ENCODE peak calls at places on chromosomes 12 and 14, in ten cellular contexts. One of them, this sample, is unnamed.

GRCh38 chr14:104593241-104593701 is 11.3 kb downstream of the TMEM179 start:
- DNase-seq in lower leg skin: no peak
- DNase-seq in GM10248: no peak
- DNase-seq in HFFc6: no peak
- DNase-seq in fibroblast of pulmonary artery: no peak
- DNase-seq in endothelial cell: no peak
- DNase-seq in lung: no peak
- DNase-seq in fibroblast of the aortic adventitia: no peak
- DNase-seq in left ventricle myocardium inferior: no peak
- DNase-seq in cardiac fibroblast: no peak
- DNase-seq in this sample: no peak

GRCh38 chr14:40393143-40393542 is 960.9 kb upstream of the FBXO33 start:
- DNase-seq in lower leg skin: no peak
- DNase-seq in GM10248: no peak
- DNase-seq in HFFc6: no peak
- DNase-seq in fibroblast of pulmonary artery: no peak
- DNase-seq in endothelial cell: no peak
- DNase-seq in lung: no peak
- DNase-seq in fibroblast of the aortic adventitia: no peak
- DNase-seq in left ventricle myocardium inferior: no peak
- DNase-seq in cardiac fibroblast: no peak
- DNase-seq in this sample: no peak

GRCh38 chr14:22565391-22565945 is 23.6 kb downstream of the DAD1 start:
- DNase-seq in lower leg skin: no peak
- DNase-seq in GM10248: no peak
- DNase-seq in HFFc6: no peak
- DNase-seq in fibroblast of pulmonary artery: no peak
- DNase-seq in endothelial cell: no peak
- DNase-seq in lung: no peak
- DNase-seq in fibroblast of the aortic adventitia: no peak
- DNase-seq in left ventricle myocardium inferior: no peak
- DNase-seq in cardiac fibroblast: no peak
- DNase-seq in this sample: peak; percentile 35

GRCh38 chr14:38420045-38420444 is 164.2 kb upstream of the CLEC14A start:
- DNase-seq in lower leg skin: no peak
- DNase-seq in GM10248: no peak
- DNase-seq in HFFc6: peak; percentile 33
- DNase-seq in fibroblast of pulmonary artery: peak; percentile 51
- DNase-seq in endothelial cell: no peak
- DNase-seq in lung: no peak
- DNase-seq in fibroblast of the aortic adventitia: peak; percentile 20
- DNase-seq in left ventricle myocardium inferior: no peak
- DNase-seq in cardiac fibroblast: peak; percentile 53
- DNase-seq in this sample: no peak

GRCh38 chr12:52817003-52817698 is 3.2 kb upstream of the KRT4 start:
- DNase-seq in lower leg skin: no peak
- DNase-seq in GM10248: no peak
- DNase-seq in HFFc6: no peak
- DNase-seq in fibroblast of pulmonary artery: no peak
- DNase-seq in endothelial cell: no peak
- DNase-seq in lung: no peak
- DNase-seq in fibroblast of the aortic adventitia: no peak
- DNase-seq in left ventricle myocardium inferior: no peak
- DNase-seq in cardiac fibroblast: no peak
- DNase-seq in this sample: no peak

GRCh38 chr12:131050463-131051154 is 96.9 kb downstream of the ADGRD1 start:
- DNase-seq in lower leg skin: no peak
- DNase-seq in GM10248: no peak
- DNase-seq in HFFc6: no peak
- DNase-seq in fibroblast of pulmonary artery: no peak
- DNase-seq in endothelial cell: no peak
- DNase-seq in lung: no peak
- DNase-seq in fibroblast of the aortic adventitia: no peak
- DNase-seq in left ventricle myocardium inferior: no peak
- DNase-seq in cardiac fibroblast: no peak
- DNase-seq in this sample: no peak

GRCh38 chr12:12384601-12385321 is 27.9 kb downstream of the BORCS5 start:
- DNase-seq in lower leg skin: no peak
- DNase-seq in GM10248: no peak
- DNase-seq in HFFc6: no peak
- DNase-seq in fibroblast of pulmonary artery: no peak
- DNase-seq in endothelial cell: no peak
- DNase-seq in lung: no peak
- DNase-seq in fibroblast of the aortic adventitia: no peak
- DNase-seq in left ventricle myocardium inferior: no peak
- DNase-seq in cardiac fibroblast: no peak
- DNase-seq in this sample: peak; percentile 83

GRCh38 chr14:23559010-23559920 is 3.2 kb downstream of the THTPA start:
- DNase-seq in lower leg skin: no peak
- DNase-seq in GM10248: peak; percentile 62
- DNase-seq in HFFc6: peak; percentile 48
- DNase-seq in fibroblast of pulmonary artery: peak; percentile 67
- DNase-seq in endothelial cell: peak; percentile 69
- DNase-seq in lung: no peak
- DNase-seq in fibroblast of the aortic adventitia: peak; percentile 66
- DNase-seq in left ventricle myocardium inferior: peak; percentile 54
- DNase-seq in cardiac fibroblast: peak; percentile 72
- DNase-seq in this sample: peak; percentile 78

GRCh38 chr14:90375934-90376333 is 20.9 kb upstream of the CALM1 start:
- DNase-seq in lower leg skin: no peak
- DNase-seq in GM10248: no peak
- DNase-seq in HFFc6: no peak
- DNase-seq in fibroblast of pulmonary artery: no peak
- DNase-seq in endothelial cell: no peak
- DNase-seq in lung: no peak
- DNase-seq in fibroblast of the aortic adventitia: no peak
- DNase-seq in left ventricle myocardium inferior: no peak
- DNase-seq in cardiac fibroblast: no peak
- DNase-seq in this sample: no peak

GRCh38 chr12:13811061-13811460 is 170.3 kb downstream of the GRIN2B start:
- DNase-seq in lower leg skin: no peak
- DNase-seq in GM10248: no peak
- DNase-seq in HFFc6: no peak
- DNase-seq in fibroblast of pulmonary artery: no peak
- DNase-seq in endothelial cell: no peak
- DNase-seq in lung: no peak
- DNase-seq in fibroblast of the aortic adventitia: no peak
- DNase-seq in left ventricle myocardium inferior: no peak
- DNase-seq in cardiac fibroblast: no peak
- DNase-seq in this sample: no peak

GRCh38 chr12:6336079-6336858 is 5.6 kb downstream of the TNFRSF1A start:
- DNase-seq in lower leg skin: peak; percentile 98
- DNase-seq in GM10248: peak; percentile 63
- DNase-seq in HFFc6: peak; percentile 99
- DNase-seq in fibroblast of pulmonary artery: peak; percentile 100
- DNase-seq in endothelial cell: peak; percentile 85
- DNase-seq in lung: peak; percentile 97
- DNase-seq in fibroblast of the aortic adventitia: peak; percentile 100
- DNase-seq in left ventricle myocardium inferior: peak; percentile 93
- DNase-seq in cardiac fibroblast: peak; percentile 100
- DNase-seq in this sample: peak; percentile 83

GRCh38 chr12:120121766-120122293 is 5.3 kb upstream of the RAB35 start:
- DNase-seq in lower leg skin: no peak
- DNase-seq in GM10248: peak; percentile 57
- DNase-seq in HFFc6: no peak
- DNase-seq in fibroblast of pulmonary artery: no peak
- DNase-seq in endothelial cell: no peak
- DNase-seq in lung: no peak
- DNase-seq in fibroblast of the aortic adventitia: no peak
- DNase-seq in left ventricle myocardium inferior: no peak
- DNase-seq in cardiac fibroblast: no peak
- DNase-seq in this sample: peak; percentile 33

GRCh38 chr12:81401241-81401640 is 323.4 kb downstream of the ACSS3 start:
- DNase-seq in lower leg skin: no peak
- DNase-seq in GM10248: no peak
- DNase-seq in HFFc6: no peak
- DNase-seq in fibroblast of pulmonary artery: no peak
- DNase-seq in endothelial cell: no peak
- DNase-seq in lung: no peak
- DNase-seq in fibroblast of the aortic adventitia: no peak
- DNase-seq in left ventricle myocardium inferior: no peak
- DNase-seq in cardiac fibroblast: no peak
- DNase-seq in this sample: no peak

GRCh38 chr12:64057706-64058105 is 164.4 kb downstream of the KICS2 start:
- DNase-seq in lower leg skin: no peak
- DNase-seq in GM10248: no peak
- DNase-seq in HFFc6: no peak
- DNase-seq in fibroblast of pulmonary artery: no peak
- DNase-seq in endothelial cell: no peak
- DNase-seq in lung: no peak
- DNase-seq in fibroblast of the aortic adventitia: no peak
- DNase-seq in left ventricle myocardium inferior: no peak
- DNase-seq in cardiac fibroblast: no peak
- DNase-seq in this sample: no peak

GRCh38 chr14:78152246-78153068 is 17.7 kb upstream of the NRXN3 start:
- DNase-seq in lower leg skin: no peak
- DNase-seq in GM10248: no peak
- DNase-seq in HFFc6: no peak
- DNase-seq in fibroblast of pulmonary artery: no peak
- DNase-seq in endothelial cell: no peak
- DNase-seq in lung: no peak
- DNase-seq in fibroblast of the aortic adventitia: no peak
- DNase-seq in left ventricle myocardium inferior: no peak
- DNase-seq in cardiac fibroblast: no peak
- DNase-seq in this sample: no peak

DNA sequence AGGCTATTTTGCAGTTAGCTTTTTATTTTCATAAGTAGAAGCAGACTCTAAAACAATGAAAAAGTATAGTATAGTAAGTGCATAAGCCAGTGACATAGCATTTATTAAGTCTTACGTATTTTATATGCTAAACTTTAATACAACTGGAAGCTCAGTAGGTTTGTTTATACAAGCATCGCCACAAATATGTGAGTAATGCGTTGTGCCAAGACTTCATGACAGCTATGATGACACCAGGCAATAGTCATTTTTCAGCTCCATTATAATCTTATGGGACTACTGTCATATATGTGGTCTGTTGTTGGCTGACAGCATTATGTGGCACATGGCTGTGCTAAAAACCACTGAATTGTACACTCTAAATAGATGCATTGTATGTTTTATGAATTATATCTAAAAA is 40.3 kb downstream of the SLC38A2 start:
- DNase-seq in lower leg skin: no peak
- DNase-seq in GM10248: no peak
- DNase-seq in HFFc6: peak; percentile 60
- DNase-seq in fibroblast of pulmonary artery: peak; percentile 42
- DNase-seq in endothelial cell: no peak
- DNase-seq in lung: no peak
- DNase-seq in fibroblast of the aortic adventitia: no peak
- DNase-seq in left ventricle myocardium inferior: no peak
- DNase-seq in cardiac fibroblast: peak; percentile 66
- DNase-seq in this sample: no peak
- TF ChIP-seq CTCF in lower leg skin: no peak
- TF ChIP-seq CTCF in GM10248: no peak
- TF ChIP-seq CTCF in HFFc6: no peak
- TF ChIP-seq CTCF in fibroblast of pulmonary artery: no peak
- TF ChIP-seq CTCF in endothelial cell: no peak
- TF ChIP-seq CTCF in lung: no peak
- TF ChIP-seq CTCF in fibroblast of the aortic adventitia: no peak
- TF ChIP-seq CTCF in left ventricle myocardium inferior: no peak
- TF ChIP-seq CTCF in cardiac fibroblast: no peak
- TF ChIP-seq CTCF in this sample: no peak

GRCh38 chr12:67069451-67070306 is 199.5 kb upstream of the CAND1 start:
- DNase-seq in lower leg skin: peak; percentile 85
- DNase-seq in GM10248: peak; percentile 22
- DNase-seq in HFFc6: no peak
- DNase-seq in fibroblast of pulmonary artery: no peak
- DNase-seq in endothelial cell: peak; percentile 57
- DNase-seq in lung: peak; percentile 32
- DNase-seq in fibroblast of the aortic adventitia: no peak
- DNase-seq in left ventricle myocardium inferior: peak; percentile 28
- DNase-seq in cardiac fibroblast: no peak
- DNase-seq in this sample: peak; percentile 35

GRCh38 chr12:67067453-67068203 is 201.5 kb upstream of the CAND1 start:
- DNase-seq in lower leg skin: no peak
- DNase-seq in GM10248: peak; percentile 3
- DNase-seq in HFFc6: no peak
- DNase-seq in fibroblast of pulmonary artery: no peak
- DNase-seq in endothelial cell: peak; percentile 24
- DNase-seq in lung: no peak
- DNase-seq in fibroblast of the aortic adventitia: no peak
- DNase-seq in left ventricle myocardium inferior: no peak
- DNase-seq in cardiac fibroblast: no peak
- DNase-seq in this sample: no peak

GRCh38 chr12:67070307-67070600 is 198.9 kb upstream of the CAND1 start:
- DNase-seq in lower leg skin: no peak
- DNase-seq in GM10248: no peak
- DNase-seq in HFFc6: no peak
- DNase-seq in fibroblast of pulmonary artery: no peak
- DNase-seq in endothelial cell: no peak
- DNase-seq in lung: no peak
- DNase-seq in fibroblast of the aortic adventitia: no peak
- DNase-seq in left ventricle myocardium inferior: no peak
- DNase-seq in cardiac fibroblast: no peak
- DNase-seq in this sample: no peak

GRCh38 chr12:67068773-67069450 is 200.2 kb upstream of the CAND1 start:
- DNase-seq in lower leg skin: peak; percentile 85
- DNase-seq in GM10248: peak; percentile 40
- DNase-seq in HFFc6: no peak
- DNase-seq in fibroblast of pulmonary artery: peak; percentile 25
- DNase-seq in endothelial cell: peak; percentile 62
- DNase-seq in lung: no peak
- DNase-seq in fibroblast of the aortic adventitia: peak; percentile 13
- DNase-seq in left ventricle myocardium inferior: no peak
- DNase-seq in cardiac fibroblast: peak; percentile 13
- DNase-seq in this sample: peak; percentile 50

GRCh38 chr12:67068204-67068731 is 200.9 kb upstream of the CAND1 start:
- DNase-seq in lower leg skin: peak; percentile 84
- DNase-seq in GM10248: peak; percentile 3
- DNase-seq in HFFc6: no peak
- DNase-seq in fibroblast of pulmonary artery: no peak
- DNase-seq in endothelial cell: peak; percentile 19
- DNase-seq in lung: no peak
- DNase-seq in fibroblast of the aortic adventitia: no peak
- DNase-seq in left ventricle myocardium inferior: no peak
- DNase-seq in cardiac fibroblast: no peak
- DNase-seq in this sample: peak; percentile 30
- TF ChIP-seq CTCF in lower leg skin: no peak
- TF ChIP-seq CTCF in GM10248: no peak
- TF ChIP-seq CTCF in HFFc6: no peak
- TF ChIP-seq CTCF in fibroblast of pulmonary artery: no peak
- TF ChIP-seq CTCF in endothelial cell: no peak
- TF ChIP-seq CTCF in lung: no peak
- TF ChIP-seq CTCF in fibroblast of the aortic adventitia: no peak
- TF ChIP-seq CTCF in left ventricle myocardium inferior: no peak
- TF ChIP-seq CTCF in cardiac fibroblast: no peak
- TF ChIP-seq CTCF in this sample: no peak

GRCh38 chr12:2693204-2693860 is 101.4 kb upstream of the FKBP4 start:
- DNase-seq in lower leg skin: no peak
- DNase-seq in GM10248: no peak
- DNase-seq in HFFc6: no peak
- DNase-seq in fibroblast of pulmonary artery: no peak
- DNase-seq in endothelial cell: no peak
- DNase-seq in lung: no peak
- DNase-seq in fibroblast of the aortic adventitia: no peak
- DNase-seq in left ventricle myocardium inferior: no peak
- DNase-seq in cardiac fibroblast: no peak
- DNase-seq in this sample: peak; percentile 34
- TF ChIP-seq CTCF in lower leg skin: no peak
- TF ChIP-seq CTCF in GM10248: no peak
- TF ChIP-seq CTCF in HFFc6: peak; percentile 10
- TF ChIP-seq CTCF in fibroblast of pulmonary artery: no peak
- TF ChIP-seq CTCF in endothelial cell: no peak
- TF ChIP-seq CTCF in lung: no peak
- TF ChIP-seq CTCF in fibroblast of the aortic adventitia: no peak
- TF ChIP-seq CTCF in left ventricle myocardium inferior: no peak
- TF ChIP-seq CTCF in cardiac fibroblast: no peak
- TF ChIP-seq CTCF in this sample: peak; percentile 26

GRCh38 chr12:65313704-65314317 is 35.3 kb downstream of the MSRB3 start:
- DNase-seq in lower leg skin: no peak
- DNase-seq in GM10248: no peak
- DNase-seq in HFFc6: peak; percentile 2
- DNase-seq in fibroblast of pulmonary artery: peak; percentile 62
- DNase-seq in endothelial cell: no peak
- DNase-seq in lung: no peak
- DNase-seq in fibroblast of the aortic adventitia: peak; percentile 60
- DNase-seq in left ventricle myocardium inferior: no peak
- DNase-seq in cardiac fibroblast: peak; percentile 67
- DNase-seq in this sample: no peak
- TF ChIP-seq CTCF in lower leg skin: no peak
- TF ChIP-seq CTCF in GM10248: peak; percentile 23
- TF ChIP-seq CTCF in HFFc6: peak; percentile 81
- TF ChIP-seq CTCF in fibroblast of pulmonary artery: peak; percentile 55
- TF ChIP-seq CTCF in endothelial cell: peak; percentile 46
- TF ChIP-seq CTCF in lung: no peak
- TF ChIP-seq CTCF in fibroblast of the aortic adventitia: peak; percentile 45
- TF ChIP-seq CTCF in left ventricle myocardium inferior: peak; percentile 49
- TF ChIP-seq CTCF in cardiac fibroblast: peak; percentile 41
- TF ChIP-seq CTCF in this sample: no peak

This sample was measured in activated CD8-positive, alpha-beta T cell treated with anti-CD3 and anti-CD28 coated beads for 36 hours.